ENCODE peak calls at places on chromosomes 4 and X, in eight cellular contexts. J is ovary, Y is body of pancreas, X is glutamatergic neuron, O is T-helper 17 cell, K is Kasumi-1, F is ELR, R is tibial artery. L is an unnamed sample.

GRCh38 chrX:148310402-148311200 is 189.8 kb upstream of the AFF2 start:
- DNase-seq in Y (no peak), O (peak), K (peak), X (no peak), R (no peak), J (no peak), F (no peak), L (peak)

GRCh38 chr4:151931563-151931962 is 170.8 kb upstream of the GATB start:
- DNase-seq in Y (no peak), F (no peak), J (no peak), O (no peak), K (no peak), R (no peak), X (no peak), L (no peak)

GRCh38 chrX:153981771-153982533 is 9.4 kb downstream of the TMEM187 start:
- DNase-seq in X (no peak), K (peak), J (peak), F (no peak), R (peak), O (peak), Y (no peak), L (peak)

GRCh38 chr4:150006197-150006596 is 72.0 kb upstream of the DCLK2 start:
- DNase-seq in K (no peak), R (no peak), Y (no peak), O (no peak), F (no peak), J (no peak), X (no peak), L (no peak)

GRCh38 chrX:150456466-150456865 is 93.3 kb downstream of the MAMLD1 start:
- DNase-seq in X (no peak), F (no peak), O (no peak), J (no peak), Y (no peak), R (no peak), K (no peak), L (no peak)

GRCh38 chr4:150205016-150205415 is 126.8 kb downstream of the DCLK2 start:
- DNase-seq in R (no peak), K (no peak), Y (no peak), X (no peak), F (no peak), O (no peak), J (no peak), L (no peak)

GRCh38 chr4:172045981-172046380 is 232.8 kb downstream of the GALNTL6 start:
- DNase-seq in R (no peak), Y (no peak), K (no peak), J (no peak), F (no peak), X (no peak), O (no peak), L (no peak)

GRCh38 chr4:127870688-127871087 is 10.0 kb upstream of the PLK4 start:
- DNase-seq in R (no peak), Y (no peak), F (peak), X (no peak), J (no peak), O (no peak), K (no peak), L (no peak)

GRCh38 chr4:87018751-87019150 is 83.9 kb downstream of the AFF1 start:
- DNase-seq in F (no peak), Y (no peak), J (no peak), K (peak), O (no peak), R (no peak), X (no peak), L (no peak)

GRCh38 chrX:140440891-140441290 is 64.0 kb downstream of the SOX3 start:
- DNase-seq in K (no peak), O (no peak), J (no peak), R (no peak), F (peak), X (peak), Y (no peak), L (no peak)

GRCh38 chrX:150375243-150375642 is 12.1 kb downstream of the MAMLD1 start:
- DNase-seq in R (no peak), J (no peak), O (no peak), F (no peak), K (no peak), Y (no peak), X (no peak), L (no peak)